ENCODE peak calls at places on chromosomes 2 and 18, in six cellular contexts. E is esophagus squamous epithelium; T is CD4-positive, alpha-beta T cell; H is right cardiac atrium; Z is adrenal gland; F is colonic mucosa. L is an unnamed sample.
A peak's percentile ranks its signal among the peaks of the same experiment; 100 is the strongest.

GRCh38 chr2:138572318-138572717 is 70.7 kb downstream of the SPOPL start:
- DNase-seq in H (no peak), Z (no peak), T (no peak), F (no peak), E (no peak), L (no peak)

GRCh38 chr2:109497447-109497846 is 116.3 kb downstream of the SEPTIN10 start:
- DNase-seq in Z (no peak), T (no peak), H (no peak), E (no peak), F (no peak), L (no peak)

GRCh38 chr2:61775956-61776570 is 77.8 kb downstream of the FAM161A start:
- DNase-seq in Z (no peak), F (no peak), T (no peak), H (no peak), E (no peak), L (no peak)

GRCh38 chr2:28387082-28387960 is 5.3 kb upstream of the FOSL2 start:
- DNase-seq in E (no peak), F (no peak), H (no peak), Z (no peak), T (no peak), L (no peak)

GRCh38 chr2:200026838-200027237 is 71.5 kb downstream of the MAIP1 start:
- DNase-seq in H (no peak), Z (no peak), E (no peak), F (no peak), T (no peak), L (no peak)

GRCh38 chr2:190849774-190850173 is 30.8 kb upstream of the GLS start:
- DNase-seq in T (no peak), Z (peak; percentile 51), F (no peak), H (no peak), E (no peak), L (no peak)

GRCh38 chr2:128416781-128417180 is 98.1 kb upstream of the HS6ST1 start:
- DNase-seq in E (no peak), H (no peak), T (no peak), Z (peak; percentile 9), F (peak; percentile 12), L (no peak)

GRCh38 chr2:234957533-234958135 is 5.8 kb downstream of the SH3BP4 start:
- DNase-seq in F (no peak), Z (no peak), T (no peak), H (no peak), E (no peak), L (no peak)

GRCh38 chr2:20186855-20187187 is 38.1 kb downstream of the SDC1 start:
- DNase-seq in T (no peak), H (no peak), E (no peak), F (no peak), Z (no peak), L (no peak)

GRCh38 chr2:118850171-118850900 is 2.9 kb upstream of the EN1 start:
- DNase-seq in E (no peak), H (no peak), F (no peak), T (no peak), Z (no peak), L (no peak)

GRCh38 chr2:210654091-210654490 is 97.7 kb downstream of the CPS1 start:
- DNase-seq in Z (no peak), F (no peak), E (no peak), T (no peak), H (no peak), L (no peak)

GRCh38 chr2:216888907-216889622 is 29.2 kb upstream of the TNP1 start:
- DNase-seq in H (no peak), E (no peak), F (no peak), T (no peak), Z (no peak), L (no peak)

GRCh38 chr2:205293559-205293958 is 388.7 kb upstream of the NRP2 start:
- DNase-seq in E (no peak), H (no peak), Z (no peak), T (no peak), F (no peak), L (no peak)

GRCh38 chr2:46117379-46117778 is 179.8 kb upstream of the EPAS1 start:
- DNase-seq in F (no peak), T (no peak), H (no peak), Z (no peak), E (no peak), L (no peak)

GRCh38 chr2:68734688-68735525 is at the start of gene ARHGAP25:
- DNase-seq in E (no peak), H (no peak), Z (no peak), T (peak; percentile 23), F (peak; percentile 19), L (no peak)

GRCh38 chr2:119352357-119352756 is 14.3 kb downstream of the C2orf76 start:
- DNase-seq in Z (no peak), T (no peak), H (no peak), F (no peak), E (no peak), L (no peak)

GRCh38 chr18:37565138-37565984 is at the start of gene CELF4:
- DNase-seq in E (no peak), T (no peak), H (no peak), Z (no peak), F (no peak), L (no peak)

GRCh38 chr2:162037028-162037795 is 36.8 kb downstream of the DPP4 start:
- DNase-seq in F (no peak), T (no peak), E (no peak), H (no peak), Z (no peak), L (no peak)

GRCh38 chr2:214006601-214007000 is 404.3 kb upstream of the VWC2L start:
- DNase-seq in F (no peak), H (no peak), E (no peak), T (no peak), Z (no peak), L (no peak)

GRCh38 chr2:171811229-171811628 is 82.8 kb downstream of the SLC25A12 start:
- DNase-seq in E (no peak), T (no peak), F (no peak), Z (no peak), H (no peak), L (no peak)

GRCh38 chr18:711330-711692 is 1.1 kb downstream of the ENOSF1 start:
- DNase-seq in T (no peak), Z (no peak), H (no peak), F (no peak), E (no peak), L (no peak)

GRCh38 chr2:45836740-45837139 is 185.3 kb downstream of the PRKCE start:
- DNase-seq in F (no peak), Z (no peak), T (no peak), E (no peak), H (no peak), L (no peak)

GRCh38 chr2:168583064-168583709 is 127.1 kb downstream of the CERS6 start:
- DNase-seq in H (no peak), E (no peak), F (no peak), T (no peak), Z (no peak), L (no peak)

GRCh38 chr2:193556766-193557470 is 1362.2 kb upstream of the TMEFF2 start:
- DNase-seq in T (no peak), Z (no peak), F (no peak), E (no peak), H (no peak), L (no peak)

GRCh38 chr18:9951022-9951859 is 37.4 kb downstream of the VAPA start:
- DNase-seq in F (no peak), Z (no peak), T (no peak), E (no peak), H (no peak), L (no peak)

GRCh38 chr2:224778474-224778877 is 62.3 kb upstream of the CCDC195 start:
- DNase-seq in E (no peak), H (no peak), F (peak; percentile 74), Z (peak; percentile 56), T (peak; percentile 23), L (peak; percentile 74)

DNA sequence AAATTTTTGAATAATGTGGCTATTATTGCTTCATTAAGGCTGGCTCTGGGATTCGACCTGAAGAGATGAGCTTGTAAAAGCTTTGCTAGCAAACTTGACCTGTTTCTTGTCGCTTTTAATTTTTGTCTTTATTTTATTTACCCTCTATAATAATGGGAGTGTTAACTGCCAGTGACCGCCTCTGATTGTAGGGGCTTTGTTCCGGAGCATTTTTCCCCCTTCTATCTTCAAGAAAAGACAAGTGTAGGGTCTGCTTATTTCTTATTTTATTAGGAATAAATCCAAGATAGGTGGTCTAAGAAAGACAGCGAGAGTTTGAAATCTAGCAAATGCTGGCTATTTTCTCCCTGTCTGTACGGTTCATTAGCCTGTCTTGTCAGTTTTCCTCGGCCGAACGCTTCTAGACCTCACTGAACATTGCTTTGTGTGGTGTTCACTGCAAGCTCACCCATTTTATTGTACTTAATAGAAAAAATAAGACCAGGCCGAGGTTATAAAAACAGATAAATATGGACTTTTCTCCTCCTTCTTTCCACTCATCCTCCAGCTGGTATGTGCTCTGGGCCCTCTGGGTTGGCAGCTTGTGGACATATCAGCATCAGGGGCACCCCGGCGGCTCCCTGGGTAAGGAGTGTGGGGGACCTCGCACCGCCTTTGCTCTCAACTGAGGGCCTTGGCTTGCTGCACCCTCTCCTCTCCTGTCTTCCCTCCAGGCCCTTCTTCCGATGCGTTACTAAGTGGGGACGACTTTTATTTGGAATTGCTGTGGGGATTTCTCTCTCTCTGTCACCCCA is 8.5 kb downstream of the MEIS1 start:
- DNase-seq in T (no peak), Z (no peak), E (no peak), F (no peak), H (peak; percentile 39), L (no peak)
- H3K27me3 ChIP-seq in T (peaks cover 89% of the 10 kb centered on the region), Z (no peaks in the 10 kb centered on the region), E (no peaks in the 10 kb centered on the region), F (peaks cover 4% of the 10 kb centered on the region), H (no peaks in the 10 kb centered on the region), L (no peaks in the 10 kb centered on the region)

DNA sequence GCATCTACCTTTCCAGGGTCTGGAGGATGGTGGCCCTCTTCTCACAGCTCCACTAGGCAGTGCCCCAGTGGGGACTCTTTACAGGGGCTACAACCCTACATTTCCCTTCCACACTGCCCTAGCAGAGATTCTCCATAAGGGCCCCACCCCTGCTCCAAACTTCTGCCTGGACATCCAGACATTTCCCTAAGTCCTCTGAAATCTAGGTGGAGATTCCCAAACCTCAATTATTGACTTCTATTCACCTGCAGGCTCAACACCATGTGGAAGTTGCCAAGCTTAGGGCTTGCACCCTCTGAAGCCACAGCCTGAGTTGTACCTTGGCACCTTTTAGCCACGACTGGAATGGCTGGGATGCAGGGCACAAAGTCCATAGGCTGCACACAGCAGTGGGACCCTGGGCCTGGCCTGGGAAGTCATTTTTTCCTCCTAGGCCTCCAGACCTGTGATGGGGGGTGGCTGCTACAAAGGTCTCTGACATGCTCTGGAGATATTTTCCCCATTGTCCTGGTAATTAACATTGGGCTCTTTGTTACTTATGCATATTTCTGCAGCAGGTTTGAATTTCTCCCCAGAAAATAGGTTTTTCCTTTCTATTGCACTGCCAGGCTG is 53.7 kb upstream of the ST3GAL5 start:
- DNase-seq in Z (no peak), H (no peak), F (no peak), T (no peak), E (no peak), L (no peak)
- H3K9me3 ChIP-seq in Z (no peaks in the 10 kb centered on the region), H (peaks cover 7% of the 10 kb centered on the region), F (no peaks in the 10 kb centered on the region), T (peaks cover 20% of the 10 kb centered on the region), E (no peaks in the 10 kb centered on the region), L (no peaks in the 10 kb centered on the region)

DNA sequence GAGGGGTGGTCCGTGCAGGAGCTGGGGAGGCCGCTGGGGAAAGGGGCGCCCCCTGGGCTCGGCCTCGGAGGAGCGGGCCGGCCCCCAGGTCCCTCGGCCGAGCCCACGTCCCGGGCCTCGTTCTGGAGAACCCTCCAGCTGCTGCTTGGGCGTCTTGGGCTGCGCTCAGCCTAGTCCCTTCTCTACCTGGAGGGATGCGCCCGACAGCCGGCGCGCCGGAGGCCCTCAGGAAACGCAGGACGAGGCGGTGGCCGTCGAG is 293 bp upstream of the D2HGDH start:
- DNase-seq in Z (no peak), F (no peak), H (no peak), E (no peak), T (no peak), L (no peak)
- H3K27ac ChIP-seq in Z (peak overlapping the region; percentile 94), F (peak overlapping the region; percentile 28), H (no peak overlapping the region), E (peak overlapping the region; percentile 97), T (no peak overlapping the region), L (peak overlapping the region; percentile 73)

GRCh38 chr2:218011641-218012040 is 8.8 kb upstream of the TNS1 start:
- DNase-seq in T (no peak), F (no peak), Z (no peak), E (no peak), H (peak; percentile 1), L (no peak)
- H3K27me3 ChIP-seq in T (peaks cover 41% of the 10 kb centered on the region), F (peaks cover 25% of the 10 kb centered on the region), Z (no peaks in the 10 kb centered on the region), E (no peaks in the 10 kb centered on the region), H (no peaks in the 10 kb centered on the region), L (no peaks in the 10 kb centered on the region)

L was measured in ascending aorta.